ENCODE peak calls at places on chromosomes 3 and 15, in seven cellular contexts. A is uterus; H is stimulated activated CD4-positive, alpha-beta T cell treated with anti-CD3 and anti-CD28 coated beads, Interleukin-15, amount 100 ng/mL, for 1 hour; M is PC-9; F is NCI-H2029; C is thoracic aorta; D is nucleus accumbens. V is an unnamed sample.

GRCh38 chr3:122104515-122105194 is 49.5 kb downstream of the CD86 start:
- DNase-seq in A (no peak), H (no peak), M (no peak), F (no peak), C (no peak), D (no peak), V (no peak)

GRCh38 chr3:182978387-182978786 is 2.0 kb downstream of the DCUN1D1 start:
- DNase-seq in A (no peak), H (no peak), M (no peak), F (no peak), C (no peak), D (no peak), V (no peak)

GRCh38 chr3:124858275-124858674 is 28.9 kb downstream of the ITGB5 start:
- DNase-seq in A (no peak), H (no peak), M (no peak), F (no peak), C (no peak), D (no peak), V (no peak)

GRCh38 chr15:79570004-79570403 is 137.9 kb downstream of the MINAR1 start:
- DNase-seq in A (no peak), H (no peak), M (no peak), F (no peak), C (no peak), D (no peak), V (no peak)

GRCh38 chr3:51715231-51716058 is 8.6 kb downstream of the GRM2 start:
- DNase-seq in A (peak; percentile 6), H (no peak), M (no peak), F (no peak), C (no peak), D (no peak), V (no peak)

GRCh38 chr15:28930476-28931291 is 44.9 kb downstream of the APBA2 start:
- DNase-seq in A (no peak), H (no peak), M (no peak), F (no peak), C (no peak), D (no peak), V (no peak)

GRCh38 chr3:73516656-73517055 is 108.1 kb downstream of the PDZRN3 start:
- DNase-seq in A (peak; percentile 83), H (no peak), M (no peak), F (peak; percentile 87), C (peak; percentile 64), D (no peak), V (no peak)

GRCh38 chr3:60131607-60132006 is 1081.8 kb upstream of the CFAP20DC start:
- DNase-seq in A (no peak), H (no peak), M (no peak), F (no peak), C (no peak), D (no peak), V (no peak)

GRCh38 chr15:70715840-70716510 is 47.4 kb downstream of the UACA start:
- DNase-seq in A (no peak), H (no peak), M (peak; percentile 30), F (no peak), C (no peak), D (no peak), V (no peak)

GRCh38 chr3:27630892-27631291 is 91.2 kb downstream of the EOMES start:
- DNase-seq in A (no peak), H (no peak), M (no peak), F (no peak), C (no peak), D (no peak), V (no peak)

GRCh38 chr3:188759516-188760005 is 412.2 kb upstream of the TPRG1 start:
- DNase-seq in A (no peak), H (no peak), M (no peak), F (no peak), C (no peak), D (no peak), V (no peak)

GRCh38 chr3:184154909-184155643 is at the start of gene DVL3:
- DNase-seq in A (peak; percentile 57), H (peak; percentile 34), M (peak; percentile 84), F (peak; percentile 55), C (no peak), D (peak; percentile 38), V (peak; percentile 81)

GRCh38 chr3:141235661-141236171 is 4.1 kb downstream of the PXYLP1 start:
- DNase-seq in A (no peak), H (no peak), M (no peak), F (no peak), C (no peak), D (no peak), V (no peak)

GRCh38 chr3:98555025-98555379 is 23.2 kb downstream of the GPR15 start:
- DNase-seq in A (no peak), H (no peak), M (no peak), F (no peak), C (no peak), D (no peak), V (no peak)

GRCh38 chr15:88450125-88450798 is 16.9 kb downstream of the MRPL46 start:
- DNase-seq in A (peak; percentile 36), H (peak; percentile 49), M (peak; percentile 56), F (no peak), C (no peak), D (peak; percentile 75), V (peak; percentile 57)

GRCh38 chr3:53730565-53730964 is 115.7 kb downstream of the CHDH start:
- DNase-seq in A (peak; percentile 49), H (no peak), M (no peak), F (peak; percentile 1), C (no peak), D (peak; percentile 31), V (no peak)

GRCh38 chr3:188855690-188856089 is 316.1 kb upstream of the TPRG1 start:
- DNase-seq in A (no peak), H (no peak), M (no peak), F (no peak), C (no peak), D (no peak), V (no peak)